ENCODE peak calls at places on chromosomes 5 and 9, in five cellular contexts. One of them, this sample, is unnamed.
A peak's percentile ranks its signal among the peaks of the same experiment; 100 is the strongest.

GRCh38 chr9:20335668-20336332 is 286.5 kb downstream of the MLLT3 start:
- DNase-seq in CD4-positive, alpha-beta T cell: no peak
- DNase-seq in Peyer's patch: no peak
- DNase-seq in activated T-helper 1 cell treated with Interleukin-2 at 50 U/mL for 16 hours: no peak
- DNase-seq in NCI-H2081: no peak
- DNase-seq in this sample: no peak

GRCh38 chr5:99060306-99061261 is 131.8 kb upstream of the CHD1 start:
- DNase-seq in activated T-helper 1 cell treated with Interleukin-2 at 50 U/mL for 16 hours: peak; percentile 74
- DNase-seq in Peyer's patch: peak; percentile 79
- DNase-seq in CD4-positive, alpha-beta T cell: peak; percentile 90
- DNase-seq in NCI-H2081: peak; percentile 65
- DNase-seq in this sample: peak; percentile 77

GRCh38 chr9:23596913-23597634 is 229.0 kb downstream of the ELAVL2 start:
- DNase-seq in CD4-positive, alpha-beta T cell: no peak
- DNase-seq in NCI-H2081: no peak
- DNase-seq in activated T-helper 1 cell treated with Interleukin-2 at 50 U/mL for 16 hours: no peak
- DNase-seq in Peyer's patch: no peak
- DNase-seq in this sample: no peak

GRCh38 chr9:23669776-23670175 is 156.3 kb downstream of the ELAVL2 start:
- DNase-seq in activated T-helper 1 cell treated with Interleukin-2 at 50 U/mL for 16 hours: no peak
- DNase-seq in NCI-H2081: no peak
- DNase-seq in Peyer's patch: no peak
- DNase-seq in CD4-positive, alpha-beta T cell: no peak
- DNase-seq in this sample: no peak

GRCh38 chr5:122906768-122907167 is 61.4 kb downstream of the SNX24 start:
- DNase-seq in NCI-H2081: no peak
- DNase-seq in Peyer's patch: no peak
- DNase-seq in CD4-positive, alpha-beta T cell: no peak
- DNase-seq in activated T-helper 1 cell treated with Interleukin-2 at 50 U/mL for 16 hours: no peak
- DNase-seq in this sample: peak; percentile 7

GRCh38 chr5:124157320-124157719 is 589.1 kb downstream of the ZNF608 start:
- DNase-seq in Peyer's patch: no peak
- DNase-seq in activated T-helper 1 cell treated with Interleukin-2 at 50 U/mL for 16 hours: no peak
- DNase-seq in NCI-H2081: no peak
- DNase-seq in CD4-positive, alpha-beta T cell: no peak
- DNase-seq in this sample: peak; percentile 38

GRCh38 chr9:136373300-136374182 is at the start of gene CARD9:
- DNase-seq in NCI-H2081: no peak
- DNase-seq in CD4-positive, alpha-beta T cell: no peak
- DNase-seq in Peyer's patch: no peak
- DNase-seq in activated T-helper 1 cell treated with Interleukin-2 at 50 U/mL for 16 hours: no peak
- DNase-seq in this sample: no peak

GRCh38 chr5:131379723-131380122 is 115.9 kb downstream of the CDC42SE2 start:
- DNase-seq in NCI-H2081: no peak
- DNase-seq in Peyer's patch: no peak
- DNase-seq in CD4-positive, alpha-beta T cell: peak; percentile 64
- DNase-seq in activated T-helper 1 cell treated with Interleukin-2 at 50 U/mL for 16 hours: peak; percentile 43
- DNase-seq in this sample: peak; percentile 95

GRCh38 chr5:145493435-145493834 is 341.7 kb downstream of the PRELID2 start:
- DNase-seq in CD4-positive, alpha-beta T cell: no peak
- DNase-seq in activated T-helper 1 cell treated with Interleukin-2 at 50 U/mL for 16 hours: no peak
- DNase-seq in Peyer's patch: no peak
- DNase-seq in NCI-H2081: no peak
- DNase-seq in this sample: no peak

GRCh38 chr9:133106511-133107244 is 14.4 kb downstream of the RALGDS start:
- DNase-seq in activated T-helper 1 cell treated with Interleukin-2 at 50 U/mL for 16 hours: no peak
- DNase-seq in Peyer's patch: peak; percentile 47
- DNase-seq in CD4-positive, alpha-beta T cell: no peak
- DNase-seq in NCI-H2081: no peak
- DNase-seq in this sample: no peak

GRCh38 chr5:180499684-180500083 is 5.5 kb downstream of the CNOT6 start:
- DNase-seq in Peyer's patch: no peak
- DNase-seq in activated T-helper 1 cell treated with Interleukin-2 at 50 U/mL for 16 hours: no peak
- DNase-seq in CD4-positive, alpha-beta T cell: no peak
- DNase-seq in NCI-H2081: no peak
- DNase-seq in this sample: no peak

GRCh38 chr9:2234371-2234893 is 219.3 kb downstream of the SMARCA2 start:
- DNase-seq in CD4-positive, alpha-beta T cell: no peak
- DNase-seq in Peyer's patch: no peak
- DNase-seq in activated T-helper 1 cell treated with Interleukin-2 at 50 U/mL for 16 hours: no peak
- DNase-seq in NCI-H2081: no peak
- DNase-seq in this sample: no peak

GRCh38 chr5:153900703-153901395 is 137.9 kb downstream of the FAM114A2 start:
- DNase-seq in NCI-H2081: no peak
- DNase-seq in CD4-positive, alpha-beta T cell: no peak
- DNase-seq in activated T-helper 1 cell treated with Interleukin-2 at 50 U/mL for 16 hours: no peak
- DNase-seq in Peyer's patch: no peak
- DNase-seq in this sample: no peak

GRCh38 chr5:125961150-125961549 is 462.1 kb upstream of the GRAMD2B start:
- DNase-seq in NCI-H2081: no peak
- DNase-seq in CD4-positive, alpha-beta T cell: no peak
- DNase-seq in Peyer's patch: no peak
- DNase-seq in activated T-helper 1 cell treated with Interleukin-2 at 50 U/mL for 16 hours: no peak
- DNase-seq in this sample: no peak

GRCh38 chr5:668299-668995 is 24.7 kb downstream of the TPPP start:
- DNase-seq in activated T-helper 1 cell treated with Interleukin-2 at 50 U/mL for 16 hours: no peak
- DNase-seq in Peyer's patch: no peak
- DNase-seq in NCI-H2081: no peak
- DNase-seq in CD4-positive, alpha-beta T cell: no peak
- DNase-seq in this sample: no peak

GRCh38 chr9:4755026-4755609 is 14.1 kb upstream of the AK3 start:
- DNase-seq in activated T-helper 1 cell treated with Interleukin-2 at 50 U/mL for 16 hours: no peak
- DNase-seq in Peyer's patch: no peak
- DNase-seq in CD4-positive, alpha-beta T cell: no peak
- DNase-seq in NCI-H2081: no peak
- DNase-seq in this sample: no peak

GRCh38 chr9:469672-470040 is 255.0 kb downstream of the DOCK8 start:
- DNase-seq in NCI-H2081: no peak
- DNase-seq in Peyer's patch: peak; percentile 64
- DNase-seq in CD4-positive, alpha-beta T cell: no peak
- DNase-seq in activated T-helper 1 cell treated with Interleukin-2 at 50 U/mL for 16 hours: no peak
- DNase-seq in this sample: no peak

GRCh38 chr5:170070556-170071412 is 34.9 kb upstream of the FOXI1 start:
- DNase-seq in CD4-positive, alpha-beta T cell: no peak
- DNase-seq in activated T-helper 1 cell treated with Interleukin-2 at 50 U/mL for 16 hours: no peak
- DNase-seq in Peyer's patch: no peak
- DNase-seq in NCI-H2081: no peak
- DNase-seq in this sample: peak; percentile 56

GRCh38 chr5:97098864-97099454 is 43.5 kb downstream of the LIX1 start:
- DNase-seq in Peyer's patch: no peak
- DNase-seq in NCI-H2081: no peak
- DNase-seq in activated T-helper 1 cell treated with Interleukin-2 at 50 U/mL for 16 hours: no peak
- DNase-seq in CD4-positive, alpha-beta T cell: no peak
- DNase-seq in this sample: no peak

GRCh38 chr5:80466669-80467485 is 21.0 kb upstream of the FAM151B start:
- DNase-seq in activated T-helper 1 cell treated with Interleukin-2 at 50 U/mL for 16 hours: no peak
- DNase-seq in Peyer's patch: no peak
- DNase-seq in CD4-positive, alpha-beta T cell: no peak
- DNase-seq in NCI-H2081: no peak
- DNase-seq in this sample: peak; percentile 27

GRCh38 chr9:89684912-89685636 is 80.3 kb downstream of the GADD45G start:
- DNase-seq in Peyer's patch: no peak
- DNase-seq in activated T-helper 1 cell treated with Interleukin-2 at 50 U/mL for 16 hours: no peak
- DNase-seq in CD4-positive, alpha-beta T cell: peak; percentile 23
- DNase-seq in NCI-H2081: no peak
- DNase-seq in this sample: no peak

GRCh38 chr9:113516840-113517577 is 53.5 kb downstream of the RGS3 start:
- DNase-seq in activated T-helper 1 cell treated with Interleukin-2 at 50 U/mL for 16 hours: peak; percentile 42
- DNase-seq in Peyer's patch: no peak
- DNase-seq in NCI-H2081: no peak
- DNase-seq in CD4-positive, alpha-beta T cell: peak; percentile 64
- DNase-seq in this sample: no peak

GRCh38 chr5:89901983-89902382 is 507.6 kb downstream of the CETN3 start:
- DNase-seq in activated T-helper 1 cell treated with Interleukin-2 at 50 U/mL for 16 hours: no peak
- DNase-seq in Peyer's patch: no peak
- DNase-seq in CD4-positive, alpha-beta T cell: no peak
- DNase-seq in NCI-H2081: no peak
- DNase-seq in this sample: no peak

GRCh38 chr5:132840313-132840712 is 9.9 kb upstream of the SHROOM1 start:
- DNase-seq in Peyer's patch: no peak
- DNase-seq in activated T-helper 1 cell treated with Interleukin-2 at 50 U/mL for 16 hours: no peak
- DNase-seq in CD4-positive, alpha-beta T cell: no peak
- DNase-seq in NCI-H2081: no peak
- DNase-seq in this sample: no peak

GRCh38 chr5:96157077-96157780 is 195.6 kb upstream of the ELL2 start:
- DNase-seq in NCI-H2081: no peak
- DNase-seq in activated T-helper 1 cell treated with Interleukin-2 at 50 U/mL for 16 hours: no peak
- DNase-seq in Peyer's patch: no peak
- DNase-seq in CD4-positive, alpha-beta T cell: no peak
- DNase-seq in this sample: no peak

GRCh38 chr9:104286792-104287191 is 192.7 kb downstream of the SMC2 start:
- DNase-seq in activated T-helper 1 cell treated with Interleukin-2 at 50 U/mL for 16 hours: no peak
- DNase-seq in Peyer's patch: no peak
- DNase-seq in CD4-positive, alpha-beta T cell: no peak
- DNase-seq in NCI-H2081: no peak
- DNase-seq in this sample: no peak

GRCh38 chr5:96209829-96210228 is 223.2 kb downstream of the PCSK1 start:
- DNase-seq in NCI-H2081: no peak
- DNase-seq in activated T-helper 1 cell treated with Interleukin-2 at 50 U/mL for 16 hours: no peak
- DNase-seq in Peyer's patch: no peak
- DNase-seq in CD4-positive, alpha-beta T cell: no peak
- DNase-seq in this sample: peak; percentile 22

GRCh38 chr9:131274674-131275331 is 1.5 kb downstream of the FAM78A start:
- DNase-seq in CD4-positive, alpha-beta T cell: no peak
- DNase-seq in NCI-H2081: no peak
- DNase-seq in activated T-helper 1 cell treated with Interleukin-2 at 50 U/mL for 16 hours: no peak
- DNase-seq in Peyer's patch: no peak
- DNase-seq in this sample: peak; percentile 59

GRCh38 chr9:122378236-122378635 is 7.4 kb downstream of the PTGS1 start:
- DNase-seq in activated T-helper 1 cell treated with Interleukin-2 at 50 U/mL for 16 hours: no peak
- DNase-seq in Peyer's patch: no peak
- DNase-seq in CD4-positive, alpha-beta T cell: no peak
- DNase-seq in NCI-H2081: no peak
- DNase-seq in this sample: no peak

GRCh38 chr5:34684281-34684979 is 28.3 kb downstream of the RAI14 start:
- DNase-seq in Peyer's patch: no peak
- DNase-seq in activated T-helper 1 cell treated with Interleukin-2 at 50 U/mL for 16 hours: no peak
- DNase-seq in CD4-positive, alpha-beta T cell: no peak
- DNase-seq in NCI-H2081: peak; percentile 90
- DNase-seq in this sample: peak; percentile 79

GRCh38 chr9:93684806-93685553 is 108.6 kb downstream of the PHF2 start:
- DNase-seq in activated T-helper 1 cell treated with Interleukin-2 at 50 U/mL for 16 hours: no peak
- DNase-seq in CD4-positive, alpha-beta T cell: peak; percentile 12
- DNase-seq in NCI-H2081: no peak
- DNase-seq in Peyer's patch: peak; percentile 27
- DNase-seq in this sample: peak; percentile 36

GRCh38 chr9:130846487-130847305 is 11.6 kb downstream of the ABL1 start:
- DNase-seq in CD4-positive, alpha-beta T cell: no peak
- DNase-seq in Peyer's patch: no peak
- DNase-seq in activated T-helper 1 cell treated with Interleukin-2 at 50 U/mL for 16 hours: no peak
- DNase-seq in NCI-H2081: no peak
- DNase-seq in this sample: peak; percentile 93

GRCh38 chr5:139246394-139246793 is 47.1 kb upstream of the MATR3 start:
- DNase-seq in NCI-H2081: no peak
- DNase-seq in activated T-helper 1 cell treated with Interleukin-2 at 50 U/mL for 16 hours: no peak
- DNase-seq in CD4-positive, alpha-beta T cell: no peak
- DNase-seq in Peyer's patch: no peak
- DNase-seq in this sample: peak; percentile 49

GRCh38 chr5:175021886-175022285 is 297.5 kb downstream of the MSX2 start:
- DNase-seq in NCI-H2081: no peak
- DNase-seq in CD4-positive, alpha-beta T cell: no peak
- DNase-seq in activated T-helper 1 cell treated with Interleukin-2 at 50 U/mL for 16 hours: no peak
- DNase-seq in Peyer's patch: no peak
- DNase-seq in this sample: no peak